ENCODE peak calls at places on chromosomes 3 and 15, in four cellular contexts. O is HepG2, U is H1, B is NT2/D1. X is an unnamed sample.

GRCh38 chr15:62124176-62124952 is 40.7 kb downstream of the C2CD4B start:
- DNase-seq in O (peak; percentile 49), U (no peak), B (no peak), X (no peak)

GRCh38 chr3:113495035-113495434 is 19.9 kb downstream of the SPICE1 start:
- DNase-seq in O (peak; percentile 34), U (no peak), B (no peak), X (peak; percentile 12)

GRCh38 chr3:13011369-13012227 is 61.6 kb downstream of the IQSEC1 start:
- DNase-seq in O (peak; percentile 32), U (no peak), B (no peak), X (no peak)

GRCh38 chr3:124384527-124384926 is 345.7 kb upstream of the UMPS start:
- DNase-seq in O (no peak), U (no peak), B (no peak), X (no peak)

GRCh38 chr15:92037446-92037845 is 183.9 kb downstream of the SLCO3A1 start:
- DNase-seq in O (no peak), U (no peak), B (no peak), X (no peak)

GRCh38 chr15:35293353-35294130 is 208.4 kb upstream of the NANOGP8 start:
- DNase-seq in O (peak; percentile 77), U (no peak), B (peak; percentile 6), X (no peak)

GRCh38 chr3:127535901-127536817 is 54.4 kb downstream of the TPRA1 start:
- DNase-seq in O (no peak), U (no peak), B (no peak), X (no peak)

GRCh38 chr15:100863406-100864198 is 16.0 kb upstream of the ALDH1A3 start:
- DNase-seq in O (no peak), U (no peak), B (no peak), X (no peak)

GRCh38 chr3:115151921-115152320 is 4.8 kb upstream of the ZBTB20 start:
- DNase-seq in O (no peak), U (no peak), B (no peak), X (no peak)

GRCh38 chr3:56956906-56957305 is 103.6 kb upstream of the SPATA12 start:
- DNase-seq in O (no peak), U (no peak), B (no peak), X (no peak)

GRCh38 chr3:56802793-56803192 is 1.0 kb upstream of the ARHGEF3 start:
- DNase-seq in O (no peak), U (no peak), B (no peak), X (no peak)

GRCh38 chr3:147038456-147038855 is 367.9 kb downstream of the ZIC4 start:
- DNase-seq in O (no peak), U (no peak), B (no peak), X (no peak)

GRCh38 chr3:177147790-177148189 is 49.5 kb downstream of the TBL1XR1 start:
- DNase-seq in O (no peak), U (no peak), B (no peak), X (no peak)

GRCh38 chr3:106728315-106728821 is 648.9 kb upstream of the CCDC54 start:
- DNase-seq in O (no peak), U (no peak), B (no peak), X (no peak)

GRCh38 chr3:138914870-138915502 is 32.0 kb downstream of the FOXL2 start:
- DNase-seq in O (peak; percentile 87), U (no peak), B (no peak), X (no peak)

GRCh38 chr3:88767746-88768145 is 339.7 kb upstream of the EPHA3 start:
- DNase-seq in O (no peak), U (no peak), B (no peak), X (no peak)

GRCh38 chr3:50352762-50353161 is 2.1 kb downstream of the CYB561D2 start:
- DNase-seq in O (no peak), U (no peak), B (no peak), X (peak; percentile 19)

GRCh38 chr3:50353231-50354004 is 2.8 kb downstream of the CYB561D2 start:
- DNase-seq in O (no peak), U (no peak), B (no peak), X (no peak)

GRCh38 chr3:50354850-50355249 is 4.2 kb downstream of the CYB561D2 start:
- DNase-seq in O (no peak), U (no peak), B (no peak), X (no peak)

GRCh38 chr3:50355829-50356552 is 3.3 kb downstream of the TMEM115 start:
- DNase-seq in O (no peak), U (peak; percentile 42), B (no peak), X (no peak)

GRCh38 chr3:50354186-50354764 is 3.6 kb downstream of the CYB561D2 start:
- DNase-seq in O (no peak), U (no peak), B (no peak), X (no peak)
- TF ChIP-seq SUZ12 in O (no peak), U (no peak), B (no peak), X (no peak)

GRCh38 chr15:44537728-44538240 is 837 bp downstream of the EIF3J start:
- DNase-seq in O (peak; percentile 49), U (no peak), B (no peak), X (no peak)
- TF ChIP-seq SUZ12 in O (no peak), U (no peak), B (no peak), X (no peak)

GRCh38 chr3:182241196-182241776 is 529.6 kb downstream of the SOX2 start:
- DNase-seq in O (no peak), U (no peak), B (no peak), X (no peak)

GRCh38 chr3:182235504-182235903 is 523.8 kb downstream of the SOX2 start:
- DNase-seq in O (peak; percentile 13), U (no peak), B (no peak), X (no peak)

GRCh38 chr3:182239316-182239715 is 527.6 kb downstream of the SOX2 start:
- DNase-seq in O (no peak), U (no peak), B (no peak), X (no peak)

GRCh38 chr3:182240474-182240873 is 528.7 kb downstream of the SOX2 start:
- DNase-seq in O (no peak), U (no peak), B (no peak), X (no peak)

GRCh38 chr3:182238141-182238540 is 526.4 kb downstream of the SOX2 start:
- DNase-seq in O (no peak), U (peak; percentile 64), B (peak; percentile 92), X (no peak)
- TF ChIP-seq SUZ12 in O (no peak), U (no peak), B (no peak), X (no peak)

DNA sequence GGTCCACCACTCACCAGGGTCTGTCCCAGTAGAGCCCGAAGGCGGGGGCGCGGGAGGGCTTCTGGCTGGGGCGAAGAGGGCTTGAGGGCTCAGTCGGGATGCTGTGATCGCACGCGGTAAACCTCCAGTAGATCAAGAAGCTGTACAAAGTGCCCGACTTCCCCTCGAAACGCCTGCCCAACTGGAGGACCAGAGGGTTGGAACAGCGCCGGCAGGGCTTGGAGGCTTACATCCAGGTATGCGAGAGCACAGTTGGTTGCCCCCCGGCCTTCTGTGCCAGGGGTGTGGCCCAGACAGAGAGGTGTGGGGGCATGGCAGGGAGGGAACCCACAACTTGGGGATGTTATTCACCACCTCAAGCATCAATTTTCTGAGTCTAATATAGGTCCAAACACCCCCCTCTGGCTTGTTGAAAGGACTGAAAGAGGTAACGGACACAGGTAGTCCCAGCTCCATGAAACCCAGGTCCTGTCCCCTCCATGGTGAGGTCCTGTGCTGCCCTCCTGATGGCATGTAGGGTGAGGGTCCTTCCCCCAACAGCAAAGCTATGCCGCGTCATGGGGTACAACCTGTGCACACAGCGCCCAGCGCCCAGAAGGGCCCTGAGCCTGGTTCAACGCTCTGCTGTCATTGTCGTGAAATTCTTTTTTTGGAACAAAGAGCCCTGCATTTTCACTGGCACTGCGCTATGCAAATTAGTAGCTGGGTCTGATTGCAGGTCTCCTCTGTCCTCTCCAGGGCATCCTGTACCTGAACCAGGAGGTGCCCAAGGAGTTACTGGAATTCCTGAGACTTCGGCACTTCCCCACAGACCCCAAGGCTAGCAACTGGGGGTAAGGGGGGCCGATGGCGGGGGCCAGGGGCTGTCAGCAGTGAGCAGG is 1.2 kb downstream of the SNX22 start:
- DNase-seq in O (no peak), U (peak; percentile 68), B (no peak), X (no peak)
- TF ChIP-seq SUZ12 in O (no peak), U (peak; percentile 8), B (no peak), X (no peak)

GRCh38 chr3:14019459-14019858 is 105.2 kb downstream of the CHCHD4 start:
- DNase-seq in O (no peak), U (no peak), B (no peak), X (no peak)
- TF ChIP-seq SUZ12 in O (no peak), U (no peak), B (no peak), X (no peak)

X was measured in HEK293T.